ENCODE peak calls at places on chromosomes 7 and 10, in five cellular contexts. N is trophoblast cell, M is lower lobe of right lung, P is IMR-90, Z is choroid plexus epithelial cell. R is an unnamed sample.
A peak's percentile ranks its signal among the peaks of the same experiment; 100 is the strongest.

GRCh38 chr10:36280396-36280795 is 638.3 kb upstream of the FZD8 start:
- DNase-seq in N (no peak), M (no peak), P (peak; percentile 54), Z (peak; percentile 84), R (peak; percentile 63)

GRCh38 chr10:120641695-120642094 is 184.7 kb downstream of the PLPP4 start:
- DNase-seq in N (no peak), M (no peak), P (no peak), Z (no peak), R (no peak)

GRCh38 chr10:97095701-97096300 is 90.0 kb downstream of the SLIT1 start:
- DNase-seq in N (no peak), M (no peak), P (no peak), Z (no peak), R (no peak)

GRCh38 chr10:117007080-117007479 is 2.1 kb upstream of the SHTN1 start:
- DNase-seq in N (peak; percentile 80), M (no peak), P (peak; percentile 74), Z (peak; percentile 67), R (peak; percentile 14)

GRCh38 chr7:17326378-17326777 is 27.9 kb downstream of the AHR start:
- DNase-seq in N (no peak), M (no peak), P (no peak), Z (no peak), R (no peak)

GRCh38 chr10:118045842-118046490 is 775 bp downstream of the RAB11FIP2 start:
- DNase-seq in N (peak; percentile 56), M (peak; percentile 70), P (peak; percentile 29), Z (no peak), R (peak; percentile 7)

GRCh38 chr7:99004781-99005500 is 126.6 kb downstream of the TRRAP start:
- DNase-seq in N (no peak), M (no peak), P (no peak), Z (no peak), R (no peak)

GRCh38 chr7:6448943-6449543 is 1.3 kb upstream of the DAGLB start:
- DNase-seq in N (peak; percentile 29), M (peak; percentile 42), P (no peak), Z (no peak), R (no peak)

GRCh38 chr10:21293518-21294356 is 231.7 kb downstream of the SKIDA1 start:
- DNase-seq in N (no peak), M (no peak), P (no peak), Z (peak; percentile 67), R (no peak)

GRCh38 chr7:105734233-105734632 is 142.2 kb downstream of the ATXN7L1 start:
- DNase-seq in N (no peak), M (no peak), P (peak; percentile 7), Z (no peak), R (no peak)

GRCh38 chr10:126872768-126873167 is 32.5 kb upstream of the DOCK1 start:
- DNase-seq in N (no peak), M (no peak), P (no peak), Z (peak; percentile 9), R (peak; percentile 7)

GRCh38 chr10:60114765-60115586 is 208.6 kb upstream of the CCDC6 start:
- DNase-seq in N (peak; percentile 81), M (no peak), P (peak; percentile 69), Z (peak; percentile 90), R (peak; percentile 55)

GRCh38 chr10:18472977-18473376 is 178.4 kb downstream of the NSUN6 start:
- DNase-seq in N (peak; percentile 39), M (no peak), P (no peak), Z (no peak), R (no peak)

GRCh38 chr10:13891542-13892431 is 305.0 kb downstream of the PRPF18 start:
- DNase-seq in N (peak; percentile 83), M (peak; percentile 63), P (no peak), Z (no peak), R (no peak)

GRCh38 chr10:43262043-43262901 is 4.6 kb downstream of the RASGEF1A start:
- DNase-seq in N (no peak), M (no peak), P (no peak), Z (no peak), R (no peak)

GRCh38 chr10:84018826-84019225 is 120.5 kb upstream of the GHITM start:
- DNase-seq in N (no peak), M (no peak), P (no peak), Z (no peak), R (no peak)

GRCh38 chr7:7861211-7861633 is 107.4 kb upstream of the GLCCI1 start:
- DNase-seq in N (no peak), M (no peak), P (peak; percentile 87), Z (peak; percentile 82), R (peak; percentile 51)

GRCh38 chr10:124719213-124719851 is 24.8 kb downstream of the FAM53B start:
- DNase-seq in N (peak; percentile 26), M (no peak), P (peak; percentile 52), Z (peak; percentile 52), R (peak; percentile 54)

GRCh38 chr10:69626826-69627225 is 3.2 kb upstream of the FAM241B start:
- DNase-seq in N (no peak), M (no peak), P (no peak), Z (no peak), R (no peak)

GRCh38 chr7:159213253-159213652 is 68.6 kb upstream of the VIPR2 start:
- DNase-seq in N (no peak), M (no peak), P (no peak), Z (no peak), R (no peak)

GRCh38 chr7:92606985-92607384 is 16.8 kb upstream of the FAM133B start:
- DNase-seq in N (no peak), M (no peak), P (no peak), Z (no peak), R (no peak)

GRCh38 chr7:51141451-51141971 is 175.1 kb downstream of the COBL start:
- DNase-seq in N (peak; percentile 53), M (no peak), P (peak; percentile 35), Z (peak; percentile 68), R (peak; percentile 43)

GRCh38 chr7:112266595-112267270 is 60.2 kb downstream of the ZNF277 start:
- DNase-seq in N (peak; percentile 5), M (no peak), P (peak; percentile 40), Z (peak; percentile 76), R (peak; percentile 36)

GRCh38 chr10:52615756-52616419 is 156.7 kb downstream of the MBL2 start:
- DNase-seq in N (no peak), M (no peak), P (peak; percentile 49), Z (peak; percentile 17), R (no peak)

GRCh38 chr7:123148813-123149212 is 51.0 kb downstream of the SLC13A1 start:
- DNase-seq in N (no peak), M (no peak), P (no peak), Z (peak; percentile 60), R (no peak)

GRCh38 chr10:61140765-61141392 is 196.9 kb upstream of the RHOBTB1 start:
- DNase-seq in N (peak; percentile 74), M (no peak), P (peak; percentile 77), Z (peak; percentile 86), R (peak; percentile 62)

GRCh38 chr7:134515569-134516468 is 11.5 kb upstream of the AKR1B10 start:
- DNase-seq in N (peak; percentile 10), M (no peak), P (peak; percentile 93), Z (peak; percentile 71), R (peak; percentile 78)

GRCh38 chr7:138979988-138980574 is 1.1 kb downstream of the KIAA1549 start:
- DNase-seq in N (peak; percentile 42), M (no peak), P (no peak), Z (peak; percentile 16), R (no peak)

GRCh38 chr7:18505870-18506460 is 10.4 kb downstream of the HDAC9 start:
- DNase-seq in N (no peak), M (no peak), P (peak; percentile 76), Z (peak; percentile 78), R (peak; percentile 70)

GRCh38 chr10:76786673-76787072 is 850.9 kb downstream of the KCNMA1 start:
- DNase-seq in N (peak; percentile 8), M (no peak), P (no peak), Z (no peak), R (no peak)

GRCh38 chr10:119305860-119306513 is 98.6 kb downstream of the GRK5 start:
- DNase-seq in N (peak; percentile 89), M (no peak), P (peak; percentile 99), Z (peak; percentile 95), R (peak; percentile 95)

GRCh38 chr10:119198438-119198837 is 8.9 kb upstream of the GRK5 start:
- DNase-seq in N (no peak), M (no peak), P (no peak), Z (peak; percentile 47), R (no peak)

GRCh38 chr10:88592425-88592824 is 5.9 kb downstream of the LIPJ start:
- DNase-seq in N (no peak), M (no peak), P (no peak), Z (no peak), R (no peak)

GRCh38 chr7:16627236-16627635 is 18.3 kb downstream of the ANKMY2 start:
- DNase-seq in N (no peak), M (no peak), P (peak; percentile 59), Z (peak; percentile 65), R (no peak)

GRCh38 chr10:95503526-95503925 is 57.6 kb downstream of the SORBS1 start:
- DNase-seq in N (no peak), M (no peak), P (no peak), Z (no peak), R (no peak)
- H3K4me3 ChIP-seq in N (no peak overlapping the region), M (no peak overlapping the region), P (no peak overlapping the region), Z (no peak overlapping the region), R (no peak overlapping the region)

GRCh38 chr10:110501142-110501937 is 3.6 kb downstream of the DUSP5 start:
- DNase-seq in N (peak; percentile 64), M (peak; percentile 91), P (peak; percentile 95), Z (peak; percentile 96), R (peak; percentile 95)
- H3K4me3 ChIP-seq in N (no peak overlapping the region), M (peak overlapping the region; percentile 83), P (peak overlapping the region; percentile 90), Z (peak overlapping the region; percentile 88), R (peak overlapping the region; percentile 90)

GRCh38 chr7:33038639-33039038 is 23.9 kb downstream of the NT5C3A start:
- DNase-seq in N (no peak), M (no peak), P (no peak), Z (no peak), R (no peak)

GRCh38 chr7:33043434-33043833 is 19.1 kb downstream of the NT5C3A start:
- DNase-seq in N (peak; percentile 60), M (no peak), P (no peak), Z (no peak), R (no peak)

GRCh38 chr7:33039905-33040292 is 22.7 kb downstream of the NT5C3A start:
- DNase-seq in N (no peak), M (no peak), P (no peak), Z (no peak), R (no peak)

GRCh38 chr7:33039257-33039904 is 23.2 kb downstream of the NT5C3A start:
- DNase-seq in N (no peak), M (no peak), P (no peak), Z (peak; percentile 43), R (no peak)

GRCh38 chr7:33040803-33041516 is 21.6 kb downstream of the NT5C3A start:
- DNase-seq in N (peak; percentile 60), M (no peak), P (peak; percentile 36), Z (peak; percentile 41), R (no peak)
- H3K4me3 ChIP-seq in N (no peak overlapping the region), M (peak overlapping the region; percentile 57), P (no peak overlapping the region), Z (no peak overlapping the region), R (no peak overlapping the region)

GRCh38 chr10:29773675-29774091 is 138.9 kb upstream of the SVIL start:
- DNase-seq in N (peak; percentile 62), M (no peak), P (no peak), Z (no peak), R (no peak)

GRCh38 chr10:29771376-29771775 is 136.6 kb upstream of the SVIL start:
- DNase-seq in N (no peak), M (no peak), P (no peak), Z (no peak), R (no peak)

GRCh38 chr10:29776246-29776645 is 141.5 kb upstream of the SVIL start:
- DNase-seq in N (no peak), M (no peak), P (no peak), Z (no peak), R (no peak)

GRCh38 chr10:29772403-29772802 is 137.6 kb upstream of the SVIL start:
- DNase-seq in N (no peak), M (no peak), P (no peak), Z (no peak), R (no peak)

GRCh38 chr10:29774475-29774874 is 139.7 kb upstream of the SVIL start:
- DNase-seq in N (no peak), M (no peak), P (no peak), Z (no peak), R (no peak)
- H3K4me3 ChIP-seq in N (no peak overlapping the region), M (no peak overlapping the region), P (no peak overlapping the region), Z (no peak overlapping the region), R (no peak overlapping the region)

R was measured in brain microvascular endothelial cell.